ENCODE peak calls at places on chromosomes 6 and 20, in six cellular contexts. One of them, this sample, is unnamed.

GRCh38 chr6:38213275-38213674 is 393.7 kb downstream of the ZFAND3 start:
- ATAC-seq in lung: no peak
- ATAC-seq in left lung: peak; percentile 67
- ATAC-seq in naive B cell: no peak
- ATAC-seq in left colon: peak; percentile 92
- ATAC-seq in naive thymus-derived CD4-positive, alpha-beta T cell: no peak
- ATAC-seq in this sample: no peak

GRCh38 chr6:27562027-27562410 is 89.1 kb upstream of the ZNF184 start:
- ATAC-seq in left colon: no peak
- ATAC-seq in left lung: no peak
- ATAC-seq in lung: no peak
- ATAC-seq in naive thymus-derived CD4-positive, alpha-beta T cell: no peak
- ATAC-seq in naive B cell: no peak
- ATAC-seq in this sample: no peak

GRCh38 chr6:1240766-1241165 is 71.1 kb upstream of the FOXQ1 start:
- ATAC-seq in lung: no peak
- ATAC-seq in naive thymus-derived CD4-positive, alpha-beta T cell: no peak
- ATAC-seq in naive B cell: no peak
- ATAC-seq in left colon: no peak
- ATAC-seq in left lung: no peak
- ATAC-seq in this sample: no peak

GRCh38 chr6:87494761-87495422 is 22.1 kb downstream of the SLC35A1 start:
- ATAC-seq in lung: no peak
- ATAC-seq in left lung: no peak
- ATAC-seq in naive thymus-derived CD4-positive, alpha-beta T cell: no peak
- ATAC-seq in left colon: peak; percentile 91
- ATAC-seq in naive B cell: peak; percentile 68
- ATAC-seq in this sample: peak; percentile 50

GRCh38 chr20:11222243-11222642 is 548.4 kb upstream of the JAG1 start:
- ATAC-seq in naive B cell: no peak
- ATAC-seq in naive thymus-derived CD4-positive, alpha-beta T cell: no peak
- ATAC-seq in left lung: no peak
- ATAC-seq in lung: no peak
- ATAC-seq in left colon: no peak
- ATAC-seq in this sample: no peak

GRCh38 chr20:49501917-49502316 is 19.4 kb upstream of the KCNB1 start:
- ATAC-seq in naive B cell: no peak
- ATAC-seq in lung: no peak
- ATAC-seq in left colon: no peak
- ATAC-seq in naive thymus-derived CD4-positive, alpha-beta T cell: no peak
- ATAC-seq in left lung: no peak
- ATAC-seq in this sample: no peak

GRCh38 chr6:134457941-134458340 is 140.0 kb upstream of the SGK1 start:
- ATAC-seq in left colon: no peak
- ATAC-seq in left lung: no peak
- ATAC-seq in lung: no peak
- ATAC-seq in naive B cell: no peak
- ATAC-seq in naive thymus-derived CD4-positive, alpha-beta T cell: no peak
- ATAC-seq in this sample: no peak

GRCh38 chr6:137808191-137808590 is 58.9 kb upstream of the TNFAIP3 start:
- ATAC-seq in left colon: no peak
- ATAC-seq in left lung: no peak
- ATAC-seq in lung: no peak
- ATAC-seq in naive B cell: no peak
- ATAC-seq in naive thymus-derived CD4-positive, alpha-beta T cell: no peak
- ATAC-seq in this sample: no peak

This sample was measured in stimulated activated memory B cell treated with anti-CD40 and anti-IgM and Interleukin-4, amounts not matched to agents 10 μg/mL and 1 μg/mL and 100 μg/mL, for 72 hours.